ENCODE peak calls at places on chromosomes 1 and 21, in five cellular contexts. X, G, M, T and I are unnamed samples.

GRCh38 chr1:156821801-156822200 is 5.2 kb upstream of the SH2D2A start:
- DNase-seq in M (no peak), X (no peak), T (no peak), G (no peak), I (no peak)

GRCh38 chr1:153565529-153566374 is at the start of gene S100A2:
- DNase-seq in X (peak), G (no peak), T (peak), M (peak), I (peak)

GRCh38 chr1:86259390-86259789 is 102.8 kb upstream of the COL24A1 start:
- DNase-seq in T (no peak), G (no peak), X (no peak), M (no peak), I (no peak)

GRCh38 chr1:219317762-219318353 is 144.2 kb downstream of the LYPLAL1 start:
- DNase-seq in G (peak), X (no peak), M (peak), T (no peak), I (no peak)

GRCh38 chr21:39720126-39720778 is 24.7 kb upstream of the IGSF5 start:
- DNase-seq in T (no peak), G (no peak), M (peak), X (no peak), I (no peak)

GRCh38 chr1:222994506-222995229 is 148.4 kb downstream of the TLR5 start:
- DNase-seq in T (no peak), X (no peak), M (peak), G (no peak), I (peak)

GRCh38 chr1:226650236-226650841 is 88.7 kb downstream of the ITPKB start:
- DNase-seq in M (no peak), X (no peak), T (no peak), G (peak), I (no peak)

GRCh38 chr21:38258803-38259485 is 2.2 kb downstream of the KCNJ15 start:
- DNase-seq in G (no peak), T (no peak), X (no peak), M (peak), I (no peak)

DNA sequence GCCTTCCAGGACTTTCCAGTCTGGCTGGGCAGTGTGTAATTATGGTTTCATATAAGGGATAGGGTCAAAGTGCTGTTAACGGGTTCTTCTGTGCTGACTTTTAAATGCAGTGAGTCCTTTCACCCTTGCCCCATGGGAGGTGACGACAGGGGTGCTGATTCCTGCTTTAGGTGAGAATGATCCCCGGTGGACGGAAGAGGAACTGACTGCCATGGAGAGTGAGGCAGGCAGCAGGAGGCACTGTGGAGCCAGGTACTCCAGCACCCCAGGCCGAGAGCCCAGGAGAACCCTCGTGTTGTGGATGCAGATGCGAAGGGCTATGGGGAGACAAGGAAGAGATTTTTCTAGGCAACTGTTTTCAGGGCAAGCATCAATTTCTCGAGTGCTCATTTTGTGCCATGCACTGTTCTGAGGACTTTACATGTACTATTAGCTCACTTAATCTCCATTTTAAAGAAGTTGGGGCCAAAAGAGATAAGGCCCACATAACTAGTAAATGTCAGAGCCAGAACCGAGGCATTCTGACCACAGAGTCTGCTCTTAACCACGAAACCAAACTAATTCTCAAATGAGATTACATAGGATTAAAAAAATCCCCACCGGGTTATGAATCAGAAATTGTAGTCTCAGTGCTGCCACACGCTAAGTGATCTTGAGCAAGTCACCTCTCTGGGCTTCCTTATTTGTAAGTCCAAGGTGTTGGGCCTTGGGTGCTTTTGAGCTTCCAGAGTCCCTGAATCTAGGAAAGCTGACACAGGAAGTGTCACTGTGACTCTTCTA is 28.2 kb downstream of the STPG1 start:
- DNase-seq in G (peak), T (no peak), M (peak), X (no peak), I (no peak)
- TF ChIP-seq CTCF in G (peak), T (no peak), M (peak), X (no peak), I (peak)

GRCh38 chr1:239389703-239390102 is 3.3 kb downstream of the CHRM3 start:
- DNase-seq in G (no peak), T (no peak), M (peak), X (no peak), I (no peak)
- H3K4me3 ChIP-seq in G (no peak), T (no peak), M (no peak), X (no peak), I (no peak)

GRCh38 chr1:178739285-178740045 is 14.4 kb downstream of the RALGPS2 start:
- DNase-seq in T (no peak), G (no peak), X (no peak), M (peak), I (no peak)

GRCh38 chr1:178738780-178739179 is 13.7 kb downstream of the RALGPS2 start:
- DNase-seq in G (no peak), T (no peak), M (no peak), X (no peak), I (no peak)

DNA sequence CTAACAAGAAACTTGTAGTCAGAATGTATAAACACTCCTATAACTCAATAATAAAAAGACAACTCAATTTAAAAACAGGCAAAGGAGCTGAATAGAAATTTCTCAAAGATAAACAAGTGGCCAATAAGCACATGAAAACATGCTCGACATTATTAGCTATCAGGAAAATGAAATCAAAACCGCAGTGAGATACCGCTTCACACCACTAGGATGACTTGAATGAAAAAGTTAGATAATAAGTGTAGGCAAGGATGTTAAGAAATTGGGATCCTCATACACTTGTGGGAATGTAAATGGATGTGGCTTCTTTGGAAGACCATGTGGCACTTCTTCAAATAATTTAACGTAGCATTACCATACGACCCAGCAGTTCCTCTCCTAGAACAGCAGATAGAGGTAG is 8.9 kb downstream of the RALGPS2 start:
- DNase-seq in G (no peak), X (no peak), T (no peak), M (peak), I (no peak)
- TF ChIP-seq CTCF in G (peak), X (no peak), T (no peak), M (peak), I (peak)

GRCh38 chr1:90725961-90726715 is 9.0 kb upstream of the BARHL2 start:
- DNase-seq in X (no peak), G (no peak), M (no peak), T (no peak), I (no peak)

GRCh38 chr1:90728656-90729257 is 11.7 kb upstream of the BARHL2 start:
- DNase-seq in X (no peak), G (no peak), M (no peak), T (no peak), I (no peak)

GRCh38 chr1:90727917-90728655 is 11.0 kb upstream of the BARHL2 start:
- DNase-seq in T (no peak), M (no peak), X (no peak), G (no peak), I (no peak)

GRCh38 chr1:90725341-90725960 is 8.3 kb upstream of the BARHL2 start:
- DNase-seq in X (no peak), T (no peak), G (no peak), M (peak), I (no peak)

DNA sequence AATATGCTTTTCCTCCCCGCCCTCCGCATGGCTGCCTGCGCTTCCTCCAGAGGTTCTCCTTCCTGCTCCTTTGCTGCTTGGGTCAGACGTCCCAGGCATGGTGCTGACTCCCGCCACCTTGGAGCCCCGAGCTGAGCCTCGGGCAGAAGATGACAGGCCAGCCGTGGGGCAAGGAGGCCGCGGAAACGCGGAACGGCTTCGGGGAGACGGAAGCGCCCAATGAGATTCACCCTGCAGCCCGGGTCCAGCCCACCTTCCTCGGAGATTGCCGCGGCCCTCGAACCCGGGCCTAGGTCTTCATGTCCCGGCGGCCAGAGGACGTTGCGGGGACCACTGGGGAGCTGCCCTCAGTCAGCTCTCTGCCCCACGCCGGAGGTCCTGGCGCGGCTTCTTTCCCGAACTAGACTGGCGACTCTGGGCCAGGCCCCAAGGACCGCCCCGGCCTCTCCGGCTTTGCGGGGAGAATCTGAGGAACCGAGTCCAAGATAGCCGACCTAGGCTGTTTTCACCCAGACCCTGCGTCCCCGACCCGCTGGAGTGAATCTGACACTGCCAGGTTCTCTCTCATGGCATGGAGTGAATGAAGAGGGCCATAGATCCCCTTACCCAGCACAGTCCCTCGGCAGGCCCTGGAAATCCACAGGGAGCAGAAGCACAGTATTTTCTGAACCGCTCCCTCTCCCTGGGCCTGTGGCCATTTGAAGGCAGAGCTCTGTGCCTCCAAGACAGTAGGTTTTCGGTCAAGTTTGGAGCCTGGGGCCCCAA is 9.8 kb upstream of the BARHL2 start:
- DNase-seq in X (no peak), T (no peak), M (no peak), G (no peak), I (no peak)
- H3K4me3 ChIP-seq in X (no peak), T (no peak), M (no peak), G (no peak), I (no peak)

DNA sequence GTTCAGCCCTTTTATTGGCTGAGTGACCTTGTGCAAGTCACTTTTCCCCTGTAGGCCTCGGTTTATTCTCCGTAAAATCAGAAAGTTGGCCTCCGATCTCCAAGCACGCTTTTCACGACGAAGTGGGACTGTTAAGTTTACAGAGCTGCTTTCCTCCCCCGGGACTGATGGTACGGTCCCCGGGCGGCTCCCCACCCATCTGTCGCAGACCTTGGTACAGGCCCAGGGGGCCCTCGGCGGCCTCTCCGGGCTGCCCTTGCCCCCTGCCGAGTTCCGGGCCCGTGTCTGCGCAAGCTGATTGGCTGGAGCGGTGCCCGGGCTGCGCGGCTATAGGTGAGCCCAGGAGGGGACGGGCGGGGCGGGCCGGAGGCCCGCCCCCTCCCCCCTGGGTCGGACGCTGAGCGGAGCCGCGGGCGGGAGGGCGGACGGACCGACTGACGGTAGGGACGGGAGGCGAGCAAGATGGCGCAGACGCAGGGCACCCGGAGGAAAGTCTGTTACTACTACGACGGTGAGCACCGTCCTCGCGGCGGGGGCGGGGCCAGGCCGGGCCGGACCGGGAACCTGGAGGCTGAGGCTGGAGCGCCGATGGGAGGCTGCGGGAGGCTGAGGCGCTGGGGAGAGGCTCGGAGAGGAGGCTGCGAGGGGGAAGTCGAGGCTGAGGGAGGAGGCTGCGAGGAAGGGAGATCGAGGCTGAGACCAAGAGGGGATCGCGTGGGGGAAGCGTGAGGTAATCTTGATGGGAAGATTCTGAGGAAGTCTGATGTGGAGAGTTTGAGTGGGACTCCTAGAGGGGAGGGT is at the start of gene HDAC1:
- DNase-seq in G (peak), T (peak), X (peak), M (peak), I (peak)
- TF ChIP-seq CTCF in G (no peak), T (no peak), X (peak), M (no peak), I (no peak)

GRCh38 chr1:151985270-151985669 is 8.4 kb downstream of the S100A10 start:
- DNase-seq in T (no peak), G (no peak), X (no peak), M (no peak), I (no peak)

GRCh38 chr1:151985768-151986167 is 7.9 kb downstream of the S100A10 start:
- DNase-seq in T (no peak), G (no peak), M (no peak), X (no peak), I (no peak)

GRCh38 chr1:151982300-151983005 is 11.2 kb downstream of the S100A10 start:
- DNase-seq in G (no peak), T (no peak), X (no peak), M (no peak), I (no peak)

GRCh38 chr1:151986501-151987190 is 7.0 kb downstream of the S100A10 start:
- DNase-seq in T (no peak), G (no peak), X (no peak), M (no peak), I (no peak)

DNA sequence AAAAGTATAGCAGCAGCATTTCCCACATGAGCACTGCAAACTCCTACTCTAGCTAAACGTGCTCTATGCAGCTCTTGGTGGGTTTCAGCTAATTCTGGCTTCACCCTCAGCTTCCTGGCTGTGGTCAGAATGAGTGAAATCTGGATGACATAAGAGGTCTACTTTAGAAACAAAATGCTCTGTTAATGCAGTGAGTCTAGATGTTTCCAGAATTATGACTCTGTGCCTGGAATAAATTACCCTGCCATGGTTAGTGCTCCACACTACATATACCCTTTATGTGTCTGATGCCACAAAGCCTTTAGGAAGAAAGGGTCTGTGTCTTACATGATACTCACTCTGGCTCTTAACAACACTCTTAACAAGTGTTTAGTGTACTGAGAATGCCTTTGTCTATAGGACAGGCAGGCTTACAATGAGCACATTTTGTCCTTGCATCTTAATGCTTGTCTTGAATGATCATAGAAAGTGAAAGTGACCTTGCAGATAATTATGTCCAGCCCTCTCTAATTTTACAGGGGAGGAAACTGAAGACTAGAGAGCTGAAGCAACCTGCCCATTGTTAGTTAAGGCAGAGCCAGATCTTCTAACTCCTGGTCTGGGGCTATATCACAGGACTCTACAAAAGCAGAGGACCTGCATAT is 9.2 kb downstream of the S100A10 start:
- DNase-seq in G (no peak), X (no peak), M (no peak), T (no peak), I (no peak)
- H3K4me3 ChIP-seq in G (no peak), X (no peak), M (no peak), T (no peak), I (no peak)